ENCODE peak calls at places on chromosomes 11 and 22, in ten cellular contexts. A, L, Q, N, R, Y, D, K, C and W are unnamed samples.

GRCh38 chr11:2565447-2566222 is 120.8 kb downstream of the KCNQ1 start:
- DNase-seq in D (no peak), Y (no peak), Q (no peak), L (no peak), R (no peak), N (no peak), A (no peak), K (no peak), C (no peak), W (no peak)

GRCh38 chr11:111540114-111540920 is at the start of gene LAYN:
- DNase-seq in L (no peak), Y (no peak), D (peak; percentile 46), A (no peak), Q (peak; percentile 55), C (peak; percentile 55), N (no peak), R (peak; percentile 70), K (peak; percentile 68), W (no peak)

GRCh38 chr11:70782401-70782913 is 384.1 kb downstream of the CTTN start:
- DNase-seq in K (no peak), L (no peak), D (no peak), Q (no peak), C (no peak), Y (no peak), N (no peak), A (no peak), R (no peak), W (no peak)

GRCh38 chr22:28013611-28014010 is 94.6 kb upstream of the PITPNB start:
- DNase-seq in L (no peak), K (no peak), Y (no peak), R (no peak), Q (no peak), D (no peak), N (no peak), C (no peak), A (no peak), W (no peak)

GRCh38 chr11:118135051-118135795 is 17.4 kb downstream of the SCN4B start:
- DNase-seq in R (no peak), C (no peak), A (no peak), N (no peak), D (no peak), L (no peak), K (no peak), Q (no peak), Y (no peak), W (no peak)

GRCh38 chr11:69106124-69106811 is 49.5 kb upstream of the SMIM38 start:
- DNase-seq in Y (no peak), N (no peak), C (peak; percentile 56), Q (no peak), R (no peak), L (no peak), K (peak; percentile 86), D (no peak), A (no peak), W (no peak)

GRCh38 chr22:19619144-19620009 is 94.9 kb upstream of the SEPTIN5 start:
- DNase-seq in N (no peak), R (no peak), Q (no peak), A (no peak), L (peak; percentile 77), Y (no peak), K (no peak), D (no peak), C (no peak), W (no peak)

GRCh38 chr22:28951969-28952521 is 68.7 kb downstream of the ZNRF3 start:
- DNase-seq in Y (no peak), N (no peak), D (peak; percentile 17), Q (no peak), R (peak; percentile 71), L (no peak), C (no peak), K (peak; percentile 15), A (peak; percentile 65), W (no peak)

GRCh38 chr11:85595285-85595884 is 31.8 kb downstream of the DLG2 start:
- DNase-seq in L (no peak), K (no peak), C (no peak), Y (peak; percentile 19), Q (peak; percentile 45), A (peak; percentile 11), N (peak; percentile 46), D (no peak), R (peak; percentile 43), W (no peak)

GRCh38 chr22:35705141-35705540 is 12.5 kb upstream of the APOL5 start:
- DNase-seq in R (peak; percentile 84), D (no peak), Y (peak; percentile 21), Q (no peak), A (peak; percentile 26), C (no peak), L (no peak), N (no peak), K (peak; percentile 19), W (peak; percentile 10)

GRCh38 chr11:75737314-75737713 is 19.7 kb downstream of the MOGAT2 start:
- DNase-seq in D (no peak), R (no peak), Y (no peak), L (no peak), Q (no peak), K (no peak), A (no peak), C (no peak), N (no peak), W (no peak)

GRCh38 chr11:120066738-120067303 is 71.1 kb downstream of the TRIM29 start:
- DNase-seq in C (peak; percentile 2), R (no peak), N (no peak), Q (no peak), K (no peak), A (no peak), L (peak; percentile 37), Y (no peak), D (no peak), W (no peak)

GRCh38 chr22:24431309-24432034 is 4.1 kb downstream of the ADORA2A start:
- DNase-seq in N (no peak), L (no peak), D (no peak), A (no peak), C (no peak), R (no peak), K (no peak), Y (no peak), Q (no peak), W (no peak)

GRCh38 chr11:777288-778255 is at the start of gene GATD1:
- DNase-seq in N (peak; percentile 46), R (peak; percentile 71), K (peak; percentile 89), A (no peak), Q (peak; percentile 94), L (no peak), D (peak; percentile 95), C (peak; percentile 87), Y (no peak), W (no peak)

DNA sequence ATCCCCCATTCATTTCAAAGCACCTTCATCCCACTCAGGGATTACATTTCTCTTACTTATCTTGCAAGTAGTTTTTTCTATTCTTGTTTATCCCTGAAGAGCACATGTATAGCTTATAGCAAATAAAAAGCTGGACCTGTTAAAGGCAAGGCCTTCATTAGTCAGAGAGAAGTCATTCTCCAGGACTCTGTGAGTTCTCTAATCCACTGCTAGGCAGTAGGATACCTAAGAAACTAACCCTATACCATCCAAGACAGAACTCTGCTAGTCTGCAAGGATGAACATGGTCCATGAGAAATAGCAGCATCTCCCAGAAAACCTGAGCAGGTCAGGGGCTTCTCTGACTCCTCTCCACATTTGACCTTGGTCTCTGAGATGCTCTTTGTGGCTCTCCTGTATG is 104.5 kb downstream of the KIRREL3 start:
- DNase-seq in Q (no peak), A (no peak), D (no peak), N (no peak), K (no peak), C (no peak), L (no peak), Y (no peak), R (no peak), W (no peak)
- TF ChIP-seq CTCF in Q (no peak), A (no peak), D (no peak), N (no peak), K (no peak), C (no peak), L (no peak), Y (no peak), R (no peak), W (no peak)

GRCh38 chr22:36914383-36914752 is 940 bp downstream of the CSF2RB start:
- DNase-seq in C (no peak), A (no peak), K (no peak), Y (no peak), L (no peak), D (peak; percentile 39), Q (no peak), R (no peak), N (no peak), W (no peak)

GRCh38 chr22:36913431-36914382 is at the start of gene CSF2RB:
- DNase-seq in R (no peak), A (no peak), N (no peak), K (no peak), L (no peak), Q (no peak), C (no peak), D (peak; percentile 60), Y (no peak), W (no peak)

GRCh38 chr22:36918730-36919129 is 5.3 kb downstream of the CSF2RB start:
- DNase-seq in R (no peak), N (no peak), A (no peak), Q (no peak), C (no peak), L (no peak), D (no peak), K (no peak), Y (no peak), W (no peak)

GRCh38 chr22:36912694-36913430 is 566 bp upstream of the CSF2RB start:
- DNase-seq in R (no peak), N (no peak), D (no peak), K (no peak), A (no peak), Q (no peak), C (no peak), Y (no peak), L (no peak), W (no peak)

DNA sequence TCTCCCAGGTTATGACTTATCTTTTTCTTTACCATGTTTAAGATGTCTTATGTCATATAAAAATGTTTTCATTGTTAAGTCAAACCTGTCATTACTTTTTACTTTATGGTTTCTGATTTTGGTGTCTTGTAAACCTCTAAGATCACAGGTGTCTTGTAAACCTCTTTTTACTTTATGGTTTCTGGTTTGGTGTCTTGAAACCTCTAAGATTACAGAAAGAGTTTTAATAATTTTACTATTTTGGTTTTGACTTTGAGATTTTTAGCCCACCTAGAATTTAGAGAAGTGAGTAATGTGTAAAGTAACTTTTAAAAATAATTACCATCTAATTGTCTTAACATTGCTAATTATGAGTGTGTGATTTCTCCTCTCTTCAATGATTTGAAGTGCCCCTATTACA is 2.6 kb downstream of the CSF2RB start:
- DNase-seq in D (no peak), N (no peak), L (no peak), R (no peak), A (no peak), Q (no peak), Y (no peak), K (no peak), C (no peak), W (no peak)
- H3K4me3 ChIP-seq in D (no peak overlapping the region), N (no peak overlapping the region), L (no peak overlapping the region), R (no peak overlapping the region), A (no peak overlapping the region), Q (no peak overlapping the region), Y (no peak overlapping the region), K (no peak overlapping the region), C (no peak overlapping the region), W (no peak overlapping the region)

GRCh38 chr11:72553748-72554147 is 119.4 kb upstream of the CLPB start:
- DNase-seq in L (no peak), C (no peak), Y (no peak), D (no peak), Q (no peak), N (no peak), K (no peak), R (no peak), A (no peak), W (no peak)
- TF ChIP-seq CTCF in L (no peak), C (no peak), Y (peak; percentile 45), D (no peak), Q (peak; percentile 23), N (peak; percentile 46), K (no peak), R (no peak), A (no peak), W (no peak)

GRCh38 chr11:27469333-27469680 is 3.3 kb downstream of the LGR4 start:
- DNase-seq in N (no peak), R (no peak), D (no peak), K (no peak), A (no peak), Y (no peak), L (no peak), Q (no peak), C (no peak), W (no peak)
- H3K4me3 ChIP-seq in N (no peak overlapping the region), R (no peak overlapping the region), D (no peak overlapping the region), K (peak overlapping the region; percentile 92), A (no peak overlapping the region), Y (no peak overlapping the region), L (no peak overlapping the region), Q (peak overlapping the region; percentile 85), C (peak overlapping the region; percentile 91), W (peak overlapping the region; percentile 65)